ENCODE peak calls at places on chromosomes 12 and 14, in nine cellular contexts. K is progenitor cell of endocrine pancreas; T is iPS-NIHi11; S is spleen; X is adrenal gland; M is IMR-90; E is stimulated activated CD8-positive, alpha-beta memory T cell treated with anti-CD3 and anti-CD28 coated beads, Interleukin-4, amount 100 ng/mL, for 24 hours; P is nucleus accumbens; Y is caudate nucleus. Q is an unnamed sample.

GRCh38 chr12:132803883-132804282 is 24.8 kb downstream of the GOLGA3 start:
- DNase-seq in P (no peak), Y (no peak), T (no peak), X (no peak), E (no peak), K (no peak), M (no peak), S (no peak), Q (no peak)

GRCh38 chr14:94532462-94532861 is 23.2 kb upstream of the SERPINA12 start:
- DNase-seq in K (no peak), M (no peak), X (no peak), Y (no peak), P (no peak), S (no peak), T (no peak), E (no peak), Q (no peak)

GRCh38 chr12:26318661-26319068 is 123.3 kb downstream of the SSPN start:
- DNase-seq in K (no peak), M (peak), X (peak), E (no peak), Y (no peak), T (no peak), S (no peak), P (no peak), Q (peak)

GRCh38 chr12:83945871-83946270 is 966.7 kb downstream of the SLC6A15 start:
- DNase-seq in K (no peak), Y (no peak), T (no peak), M (peak), X (no peak), S (no peak), E (no peak), P (no peak), Q (no peak)

GRCh38 chr12:92608418-92609091 is 94.2 kb upstream of the PLEKHG7 start:
- DNase-seq in K (no peak), S (no peak), Y (no peak), X (no peak), T (peak), P (no peak), E (no peak), M (peak), Q (peak)

GRCh38 chr12:92899388-92900001 is 29.6 kb downstream of the EEA1 start:
- DNase-seq in Y (no peak), M (peak), T (peak), P (no peak), X (peak), E (no peak), S (no peak), K (no peak), Q (peak)

GRCh38 chr12:52992699-52993557 is 13.3 kb upstream of the EIF4B start:
- DNase-seq in X (no peak), Y (no peak), M (peak), T (no peak), S (no peak), K (no peak), E (no peak), P (no peak), Q (no peak)

GRCh38 chr12:113382206-113382605 is 21.5 kb downstream of the SDS start:
- DNase-seq in Y (no peak), E (no peak), X (no peak), M (no peak), T (no peak), P (no peak), K (no peak), S (no peak), Q (no peak)

GRCh38 chr12:131852551-131853299 is 24.5 kb downstream of the MMP17 start:
- DNase-seq in P (no peak), S (peak), X (no peak), T (no peak), Y (no peak), K (no peak), E (no peak), M (peak), Q (no peak)

GRCh38 chr12:56715798-56716197 is 9.3 kb downstream of the NACA start:
- DNase-seq in Y (no peak), P (no peak), M (no peak), X (no peak), K (no peak), T (no peak), E (no peak), S (no peak), Q (no peak)

GRCh38 chr12:100504820-100505219 is 31.2 kb downstream of the NR1H4 start:
- DNase-seq in X (peak), K (no peak), M (no peak), E (no peak), T (no peak), S (no peak), Y (no peak), P (no peak), Q (no peak)

GRCh38 chr12:59695379-59695778 is 99.5 kb downstream of the SLC16A7 start:
- DNase-seq in K (no peak), T (no peak), P (no peak), E (no peak), X (no peak), M (peak), Y (no peak), S (no peak), Q (no peak)

Q was measured in dermis blood vessel endothelial cell.